ENCODE peak calls at places on chromosome 19, in five cellular contexts. J is A549, D is coronary artery, H is cardiac fibroblast, R is stomach. S is an unnamed sample.

GRCh38 chr19:44156475-44156874 is 8.4 kb upstream of the ZNF226 start:
- DNase-seq in H (no peak), D (no peak), J (no peak), R (no peak), S (no peak)

GRCh38 chr19:16067205-16067938 is 8.9 kb upstream of the TPM4 start:
- DNase-seq in H (peak), J (no peak), R (peak), D (peak), S (peak)

GRCh38 chr19:33047422-33047821 is 17.3 kb downstream of the RHPN2 start:
- DNase-seq in R (peak), J (no peak), H (no peak), D (no peak), S (peak)

GRCh38 chr19:3526507-3527244 is 12.3 kb upstream of the TEKTIP1 start:
- DNase-seq in R (no peak), J (no peak), H (no peak), D (no peak), S (no peak)

GRCh38 chr19:39263912-39264305 is 4.3 kb upstream of the IFNL2 start:
- DNase-seq in R (no peak), D (no peak), H (no peak), J (no peak), S (no peak)

GRCh38 chr19:3176715-3177501 is 1.7 kb upstream of the S1PR4 start:
- DNase-seq in J (peak), H (peak), D (no peak), R (peak), S (peak)

GRCh38 chr19:14809272-14810057 is 25.5 kb downstream of the OR7A5 start:
- DNase-seq in R (no peak), J (no peak), H (no peak), D (no peak), S (no peak)

GRCh38 chr19:41649827-41650226 is 23.0 kb upstream of the CEACAM4 start:
- DNase-seq in R (no peak), H (no peak), J (no peak), D (no peak), S (no peak)

GRCh38 chr19:40054632-40055031 is 1.4 kb downstream of the ZNF780B start:
- DNase-seq in D (no peak), R (no peak), J (no peak), H (no peak), S (no peak)

GRCh38 chr19:52086481-52086880 is 9.1 kb downstream of the ZNF841 start:
- DNase-seq in R (no peak), H (peak), J (no peak), D (no peak), S (peak)

GRCh38 chr19:3338541-3339181 is 27.7 kb upstream of the NFIC start:
- DNase-seq in D (peak), R (peak), J (no peak), H (no peak), S (peak)

GRCh38 chr19:45492627-45493470 is 4.0 kb downstream of the RTN2 start:
- DNase-seq in J (no peak), R (no peak), H (peak), D (no peak), S (peak)

GRCh38 chr19:33370783-33371182 is 2.7 kb upstream of the CEBPG start:
- DNase-seq in R (no peak), H (no peak), J (no peak), D (no peak), S (peak)

GRCh38 chr19:21143428-21143827 is 1.6 kb downstream of the ZNF431 start:
- DNase-seq in R (no peak), J (no peak), D (no peak), H (no peak), S (no peak)

GRCh38 chr19:2507109-2507508 is 31.2 kb downstream of the GADD45B start:
- DNase-seq in H (peak), D (no peak), J (peak), R (peak), S (peak)

GRCh38 chr19:15337202-15337601 is 4.9 kb upstream of the BRD4 start:
- DNase-seq in D (no peak), R (no peak), H (peak), J (no peak), S (no peak)

GRCh38 chr19:46299695-46300094 is 2.9 kb downstream of the HIF3A start:
- DNase-seq in D (no peak), H (no peak), J (no peak), R (no peak), S (peak)

GRCh38 chr19:19271828-19272599 is 1.1 kb downstream of the TM6SF2 start:
- DNase-seq in H (no peak), R (no peak), J (no peak), D (no peak), S (no peak)

GRCh38 chr19:1979642-1980041 is 35.9 kb downstream of the BTBD2 start:
- DNase-seq in J (no peak), D (no peak), H (no peak), R (no peak), S (no peak)

GRCh38 chr19:45376045-45376724 is 5.8 kb upstream of the ERCC2 start:
- DNase-seq in R (no peak), J (peak), D (no peak), H (peak), S (peak)

GRCh38 chr19:22532388-22533310 is 101.5 kb upstream of the ZNF492 start:
- DNase-seq in H (no peak), R (no peak), D (peak), J (no peak), S (no peak)

GRCh38 chr19:30549151-30549550 is 177.0 kb downstream of the ZNF536 start:
- DNase-seq in R (no peak), D (no peak), H (no peak), J (no peak), S (no peak)

GRCh38 chr19:30551271-30551670 is 179.1 kb downstream of the ZNF536 start:
- DNase-seq in R (no peak), H (no peak), J (no peak), D (no peak), S (no peak)

GRCh38 chr19:30555075-30555787 is 183.0 kb downstream of the ZNF536 start:
- DNase-seq in J (no peak), H (no peak), R (no peak), D (no peak), S (no peak)

GRCh38 chr19:30555788-30556110 is 183.6 kb downstream of the ZNF536 start:
- DNase-seq in R (no peak), H (no peak), D (no peak), J (no peak), S (no peak)

GRCh38 chr19:30552593-30552992 is 180.4 kb downstream of the ZNF536 start:
- DNase-seq in J (no peak), R (no peak), H (no peak), D (no peak), S (no peak)
- TF ChIP-seq CTCF in J (no peak), R (no peak), H (no peak), D (no peak), S (no peak)

DNA sequence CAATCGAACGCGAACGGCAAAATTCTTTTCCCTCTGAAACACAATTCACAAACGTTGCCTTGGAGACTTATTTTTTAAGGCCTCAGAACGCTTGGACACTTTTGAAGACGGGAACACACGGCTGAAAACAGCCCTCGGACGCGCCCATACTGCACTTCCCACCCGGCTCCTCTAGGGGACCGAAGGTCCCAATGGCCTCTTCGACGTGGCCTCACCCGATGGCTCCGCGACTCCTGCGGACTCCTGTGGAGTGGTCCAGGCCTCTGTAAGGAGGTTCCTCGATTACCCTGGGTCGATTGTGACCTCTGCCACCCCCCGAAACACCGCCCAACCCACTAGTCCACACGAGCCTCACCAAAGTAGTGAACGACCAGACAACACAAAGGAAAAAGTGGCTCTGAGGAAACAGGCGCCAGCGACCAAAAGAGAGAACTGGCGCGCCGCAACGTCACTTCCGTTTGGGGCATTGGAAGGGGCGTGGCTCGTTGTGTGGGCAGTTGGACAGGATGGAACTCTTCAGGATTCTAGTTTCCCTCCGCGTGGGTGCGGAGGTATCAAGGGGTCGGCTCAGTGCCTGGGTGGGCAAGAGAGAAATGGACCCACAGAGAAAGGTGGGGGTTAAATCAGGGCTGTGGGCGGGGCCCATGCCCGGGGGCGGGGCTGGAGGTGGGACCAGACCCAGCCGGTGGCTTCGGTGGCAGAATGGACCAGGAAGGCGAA is at the start of gene ZNF560:
- DNase-seq in H (peak), D (no peak), R (no peak), J (no peak), S (no peak)
- TF ChIP-seq CTCF in H (peak), D (no peak), R (no peak), J (no peak), S (peak)

GRCh38 chr19:49811328-49811727 is 1.8 kb downstream of the FUZ start:
- DNase-seq in H (no peak), D (no peak), J (no peak), R (no peak), S (no peak)

GRCh38 chr19:49809987-49810389 is 3.1 kb downstream of the FUZ start:
- DNase-seq in D (no peak), H (no peak), J (no peak), R (no peak), S (no peak)

GRCh38 chr19:49807888-49808675 is 5.0 kb downstream of the FUZ start:
- DNase-seq in H (no peak), D (no peak), J (no peak), R (no peak), S (no peak)

GRCh38 chr19:49808762-49809154 is 4.3 kb downstream of the FUZ start:
- DNase-seq in H (peak), J (peak), R (peak), D (peak), S (peak)

DNA sequence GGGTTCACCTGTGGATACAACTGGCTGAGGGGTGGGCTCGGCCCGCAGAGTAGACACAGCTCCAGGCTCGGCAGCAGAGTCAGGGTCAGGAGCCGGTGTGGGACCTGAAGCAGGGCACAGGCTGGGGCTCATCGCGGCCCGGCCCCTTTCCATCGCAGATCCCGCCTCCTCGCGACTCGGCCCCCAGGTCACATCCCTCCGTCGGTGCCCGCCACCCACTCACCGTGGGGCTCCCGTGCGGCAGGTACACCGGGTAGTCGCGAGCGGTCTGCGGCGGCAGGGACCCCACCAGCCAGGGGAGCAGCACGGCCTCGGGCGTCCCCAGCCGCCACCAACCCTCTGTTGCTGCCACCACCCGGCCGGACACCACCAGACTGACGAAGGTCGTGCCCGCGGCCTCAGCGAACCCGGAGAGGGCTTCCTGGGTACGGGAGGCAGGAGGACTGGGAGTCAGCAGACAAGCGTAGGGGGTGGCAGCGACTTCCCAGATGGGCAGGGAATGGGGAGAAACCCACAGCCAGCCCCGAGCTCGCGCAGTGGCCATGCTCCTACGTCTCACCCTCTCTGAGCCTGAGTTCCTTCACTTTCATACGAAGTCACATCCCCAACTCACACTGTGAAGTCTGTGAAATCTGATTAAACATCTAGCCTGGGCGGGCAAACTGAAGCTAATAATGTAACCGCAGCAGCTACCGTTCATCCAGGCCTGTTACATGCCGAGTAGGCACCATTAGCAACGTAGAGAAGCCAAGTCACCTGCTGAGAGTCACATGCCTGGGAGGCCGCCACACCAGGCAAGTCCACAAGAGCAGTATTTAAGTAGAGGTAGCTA is 3.7 kb downstream of the FUZ start:
- DNase-seq in J (peak), D (peak), H (peak), R (peak), S (no peak)
- TF ChIP-seq CTCF in J (peak), D (no peak), H (no peak), R (no peak), S (no peak)

GRCh38 chr19:17448190-17448967 is at the start of gene TMEM221:
- DNase-seq in H (peak), J (peak), R (peak), D (no peak), S (no peak)
- TF ChIP-seq CTCF in H (peak), J (peak), R (no peak), D (peak), S (peak)

DNA sequence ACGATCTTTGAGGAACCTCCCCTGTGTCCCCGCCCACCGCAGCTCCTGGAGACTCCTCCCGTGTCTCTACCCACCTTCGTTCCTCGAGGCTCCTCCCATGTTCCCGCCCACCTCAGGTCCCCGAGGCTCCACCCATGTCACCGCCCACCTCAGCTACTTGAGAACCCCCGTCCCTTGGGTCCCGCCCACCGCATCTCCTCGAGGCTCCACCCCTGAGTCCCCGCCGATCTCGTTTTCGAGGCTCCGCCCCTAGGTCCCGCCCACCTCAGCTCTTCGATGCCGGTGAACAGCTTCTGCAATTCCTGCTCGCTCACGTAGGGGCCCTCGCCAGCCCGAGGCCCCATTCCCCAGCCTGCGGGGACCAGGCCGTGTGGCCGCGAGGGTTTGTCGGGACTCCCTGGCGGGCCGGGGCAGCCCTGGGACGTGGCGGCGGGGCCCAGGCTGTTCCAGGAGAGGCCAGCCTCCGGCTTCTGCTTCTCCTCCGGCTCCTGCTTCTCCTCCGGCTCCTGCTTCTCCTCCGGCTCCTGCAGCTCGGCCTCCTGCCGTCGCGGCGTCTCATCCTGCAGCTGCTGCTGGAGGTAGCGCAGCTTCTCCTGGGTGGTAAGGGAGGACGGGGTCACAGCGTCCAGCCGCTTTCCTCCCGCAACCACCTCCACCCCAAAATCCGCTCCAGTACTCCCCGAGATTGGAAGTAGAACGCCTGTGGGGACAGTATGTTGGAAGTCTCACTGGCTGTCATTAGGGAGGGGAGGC is 16.7 kb downstream of the TSKS start:
- DNase-seq in R (peak), J (peak), D (no peak), H (peak), S (no peak)
- TF ChIP-seq CTCF in R (no peak), J (no peak), D (no peak), H (no peak), S (no peak)

GRCh38 chr19:48391100-48392005 is at the start of gene KDELR1:
- DNase-seq in H (peak), D (peak), R (peak), J (peak), S (peak)

GRCh38 chr19:48385461-48386087 is 5.8 kb downstream of the KDELR1 start:
- DNase-seq in D (no peak), R (no peak), H (no peak), J (no peak), S (no peak)

GRCh38 chr19:48381178-48381950 is 10.0 kb downstream of the KDELR1 start:
- DNase-seq in H (no peak), D (no peak), J (no peak), R (no peak), S (no peak)

GRCh38 chr19:48390188-48391099 is 907 bp downstream of the KDELR1 start:
- DNase-seq in R (peak), H (peak), J (no peak), D (peak), S (peak)

DNA sequence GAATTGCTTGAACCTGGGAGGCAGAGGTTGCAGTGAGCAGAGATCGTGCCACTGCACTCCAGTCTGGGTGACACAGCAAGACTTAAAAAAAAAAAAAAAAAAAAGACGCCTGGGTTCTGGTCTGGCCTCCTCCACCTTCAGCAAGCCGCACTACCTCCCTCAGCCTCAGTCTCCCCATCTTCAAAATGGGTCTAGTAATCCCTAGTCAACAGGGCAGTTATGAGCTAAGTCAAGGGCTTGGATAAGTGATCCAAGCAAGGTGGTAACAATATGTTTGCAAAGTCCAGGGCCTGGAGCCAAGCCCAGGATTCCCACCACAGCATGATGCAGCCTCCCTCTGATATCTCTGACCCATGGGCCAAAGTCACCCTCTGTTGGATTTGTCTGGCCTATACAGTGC is 4.4 kb downstream of the KDELR1 start:
- DNase-seq in D (no peak), J (no peak), H (no peak), R (no peak), S (no peak)
- TF ChIP-seq CTCF in D (no peak), J (no peak), H (no peak), R (no peak), S (no peak)